ENCODE peak calls at places on chromosome 6, in nine cellular contexts. J, Q, M, Z, F, W, U, V and G are unnamed samples.

GRCh38 chr6:41194386-41194785 is 6.6 kb downstream of the TREML2 start:
- DNase-seq in Q (peak), W (no peak), M (no peak), U (no peak), V (no peak), J (no peak), Z (no peak), F (no peak), G (no peak)

GRCh38 chr6:30759575-30760239 is 15.4 kb upstream of the IER3 start:
- DNase-seq in J (peak), Q (no peak), F (peak), M (no peak), Z (peak), U (no peak), V (no peak), W (peak), G (peak)

GRCh38 chr6:11586574-11586973 is 49.0 kb downstream of the TMEM170B start:
- DNase-seq in U (no peak), Q (no peak), W (peak), F (peak), Z (peak), V (no peak), M (peak), J (peak), G (peak)

GRCh38 chr6:133937909-133938308 is 15.1 kb upstream of the TBPL1 start:
- DNase-seq in W (no peak), U (no peak), F (no peak), J (no peak), V (no peak), Q (no peak), M (no peak), Z (no peak), G (no peak)

GRCh38 chr6:68256391-68256790 is 378.7 kb upstream of the ADGRB3 start:
- DNase-seq in V (no peak), M (no peak), F (no peak), Z (no peak), U (no peak), W (no peak), Q (no peak), J (no peak), G (no peak)

GRCh38 chr6:168637853-168638252 is 196.9 kb downstream of the SMOC2 start:
- DNase-seq in U (no peak), V (no peak), W (no peak), Q (no peak), M (no peak), F (no peak), Z (no peak), J (no peak), G (no peak)

GRCh38 chr6:102736941-102737368 is 1343.4 kb downstream of the GRIK2 start:
- DNase-seq in V (no peak), M (no peak), U (no peak), Q (no peak), W (no peak), J (peak), Z (peak), F (no peak), G (no peak)

GRCh38 chr6:51490101-51490500 is 597.3 kb downstream of the PKHD1 start:
- DNase-seq in J (no peak), U (no peak), F (no peak), W (no peak), M (no peak), Q (no peak), V (no peak), Z (no peak), G (no peak)

GRCh38 chr6:85462673-85463072 is 12.8 kb downstream of the NT5E start:
- DNase-seq in U (no peak), W (no peak), V (no peak), M (no peak), Z (no peak), J (no peak), F (no peak), Q (no peak), G (no peak)

GRCh38 chr6:68054776-68055175 is 580.3 kb upstream of the ADGRB3 start:
- DNase-seq in W (no peak), Q (no peak), V (no peak), Z (no peak), M (no peak), U (no peak), F (no peak), J (no peak), G (no peak)

GRCh38 chr6:150541587-150541986 is 58.1 kb upstream of the PLEKHG1 start:
- DNase-seq in M (no peak), F (no peak), V (no peak), Q (no peak), J (no peak), U (no peak), Z (no peak), W (no peak), G (no peak)

GRCh38 chr6:72984981-72985665 is 240.2 kb downstream of the KHDC1L start:
- DNase-seq in V (no peak), M (no peak), Z (peak), Q (no peak), J (peak), W (no peak), U (no peak), F (no peak), G (no peak)

GRCh38 chr6:154414021-154414813 is 57.6 kb upstream of the IPCEF1 start:
- DNase-seq in F (no peak), V (no peak), Q (no peak), J (peak), U (no peak), M (no peak), W (no peak), Z (peak), G (peak)

GRCh38 chr6:90940812-90941481 is 354.1 kb upstream of the MAP3K7 start:
- DNase-seq in W (peak), M (peak), U (no peak), J (peak), F (peak), Z (peak), Q (no peak), V (peak), G (no peak)

GRCh38 chr6:44556046-44556445 is 168.5 kb downstream of the CDC5L start:
- DNase-seq in J (no peak), M (no peak), U (no peak), Q (no peak), Z (no peak), W (no peak), V (no peak), F (no peak), G (no peak)

GRCh38 chr6:127690092-127690491 is 113.1 kb downstream of the C6orf58 start:
- DNase-seq in F (peak), J (peak), U (no peak), W (peak), Z (peak), M (peak), Q (no peak), V (no peak), G (peak)

GRCh38 chr6:52389626-52390360 is 27.8 kb downstream of the PAQR8 start:
- DNase-seq in V (peak), J (peak), Q (no peak), U (no peak), W (no peak), M (no peak), F (no peak), Z (peak), G (peak)

GRCh38 chr6:34011298-34011697 is 134.6 kb downstream of the GRM4 start:
- DNase-seq in J (no peak), W (peak), V (no peak), U (no peak), F (no peak), Z (no peak), Q (no peak), M (no peak), G (no peak)

GRCh38 chr6:107820571-107821261 is 3.4 kb downstream of the SCML4 start:
- DNase-seq in W (peak), Q (peak), J (no peak), M (no peak), U (no peak), Z (peak), F (no peak), V (no peak), G (no peak)

GRCh38 chr6:142679907-142680306 is 265.1 kb downstream of the HIVEP2 start:
- DNase-seq in W (no peak), Q (no peak), M (no peak), Z (no peak), V (no peak), F (no peak), J (no peak), U (no peak), G (no peak)

GRCh38 chr6:81547149-81547548 is 205.3 kb downstream of the TENT5A start:
- DNase-seq in W (no peak), Z (no peak), V (no peak), Q (no peak), M (no peak), U (no peak), J (no peak), F (no peak), G (no peak)

GRCh38 chr6:157724960-157725741 is 97.9 kb upstream of the SNX9 start:
- DNase-seq in F (no peak), W (no peak), Q (no peak), J (no peak), U (no peak), M (no peak), V (no peak), Z (no peak), G (no peak)

GRCh38 chr6:3748208-3748701 is 3.3 kb downstream of the PXDC1 start:
- DNase-seq in Z (peak), U (peak), J (peak), F (peak), M (peak), Q (peak), V (no peak), W (peak), G (peak)

GRCh38 chr6:15621203-15622044 is 41.4 kb downstream of the DTNBP1 start:
- DNase-seq in M (peak), F (peak), J (peak), V (peak), U (peak), Z (peak), Q (no peak), W (peak), G (no peak)

DNA sequence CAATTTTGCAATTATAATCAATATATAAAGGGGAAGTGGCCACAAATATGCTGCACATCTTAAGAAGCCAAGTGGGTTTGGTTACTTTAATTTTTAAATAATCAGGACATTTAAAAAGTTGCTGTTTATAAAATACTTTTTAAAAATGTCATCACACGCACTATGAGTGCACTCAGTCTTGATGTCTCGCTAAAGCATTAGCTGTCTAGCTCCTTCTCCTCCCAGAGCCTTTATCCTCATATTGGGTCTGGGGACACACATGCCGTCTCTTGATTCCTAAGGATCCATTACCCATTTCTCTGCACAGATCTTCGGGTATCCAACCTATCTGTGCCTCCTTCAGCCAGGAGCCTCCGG is 439 bp upstream of the CAP2 start:
- DNase-seq in Q (no peak), M (no peak), J (no peak), F (no peak), V (no peak), U (no peak), W (no peak), Z (no peak), G (no peak)
- H2AFZ ChIP-seq in Q (peak), M (peak), J (peak), F (peak), V (no peak), U (peak), W (peak), Z (peak), G (peak)

GRCh38 chr6:75208564-75209431 is 2.9 kb upstream of the COL12A1 start:
- DNase-seq in Z (peak), F (peak), M (peak), U (peak), Q (peak), W (peak), J (peak), V (peak), G (peak)
- H2AFZ ChIP-seq in Z (peak), F (peak), M (no peak), U (no peak), Q (peak), W (peak), J (peak), V (no peak), G (no peak)

GRCh38 chr6:121663292-121663691 is 227.8 kb downstream of the GJA1 start:
- DNase-seq in W (no peak), Q (no peak), Z (no peak), U (no peak), F (no peak), V (no peak), J (no peak), M (no peak), G (no peak)

GRCh38 chr6:121652726-121653623 is 217.5 kb downstream of the GJA1 start:
- DNase-seq in Q (no peak), W (no peak), F (no peak), M (no peak), V (no peak), Z (peak), J (peak), U (no peak), G (no peak)

GRCh38 chr6:121653624-121654008 is 218.2 kb downstream of the GJA1 start:
- DNase-seq in V (no peak), J (no peak), F (no peak), W (no peak), U (no peak), Q (no peak), M (no peak), Z (no peak), G (no peak)

GRCh38 chr6:121660277-121660676 is 224.8 kb downstream of the GJA1 start:
- DNase-seq in W (no peak), U (no peak), Z (no peak), M (no peak), Q (no peak), V (no peak), F (no peak), J (no peak), G (no peak)

GRCh38 chr6:121657972-121658371 is 222.5 kb downstream of the GJA1 start:
- DNase-seq in W (no peak), V (no peak), J (no peak), M (no peak), Z (no peak), F (no peak), Q (no peak), U (no peak), G (no peak)
- H2AFZ ChIP-seq in W (no peak), V (no peak), J (no peak), M (no peak), Z (no peak), F (no peak), Q (no peak), U (no peak), G (no peak)

GRCh38 chr6:18028332-18028731 is 40.9 kb upstream of the KIF13A start:
- DNase-seq in W (no peak), J (no peak), F (no peak), Z (no peak), V (no peak), M (no peak), Q (no peak), U (no peak), G (no peak)
- H2AFZ ChIP-seq in W (peak), J (no peak), F (peak), Z (no peak), V (no peak), M (no peak), Q (no peak), U (no peak), G (no peak)

DNA sequence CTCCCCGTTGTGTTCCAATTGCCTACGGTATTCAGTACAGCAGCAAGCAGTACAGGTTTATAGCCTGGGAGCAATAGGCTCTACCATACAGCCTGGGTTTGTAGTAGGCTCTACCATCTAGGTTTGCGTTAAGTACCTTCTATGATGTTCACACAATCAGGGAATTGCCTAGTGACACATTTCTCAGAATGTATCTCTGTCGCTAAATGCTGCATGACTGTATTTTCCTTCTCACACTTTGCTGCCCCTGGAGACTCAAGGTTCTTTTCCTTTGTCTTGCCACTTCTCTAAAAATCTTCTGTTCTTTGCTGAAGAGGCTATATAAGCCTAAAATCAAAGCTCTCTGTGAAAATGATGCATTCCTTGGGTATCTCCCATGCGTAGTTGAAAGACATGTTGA is 241.9 kb downstream of the CD83 start:
- DNase-seq in J (no peak), W (no peak), M (no peak), Q (no peak), F (no peak), Z (no peak), U (no peak), V (no peak), G (no peak)
- H2AFZ ChIP-seq in J (no peak), W (no peak), M (no peak), Q (no peak), F (no peak), Z (no peak), U (no peak), V (no peak), G (no peak)

DNA sequence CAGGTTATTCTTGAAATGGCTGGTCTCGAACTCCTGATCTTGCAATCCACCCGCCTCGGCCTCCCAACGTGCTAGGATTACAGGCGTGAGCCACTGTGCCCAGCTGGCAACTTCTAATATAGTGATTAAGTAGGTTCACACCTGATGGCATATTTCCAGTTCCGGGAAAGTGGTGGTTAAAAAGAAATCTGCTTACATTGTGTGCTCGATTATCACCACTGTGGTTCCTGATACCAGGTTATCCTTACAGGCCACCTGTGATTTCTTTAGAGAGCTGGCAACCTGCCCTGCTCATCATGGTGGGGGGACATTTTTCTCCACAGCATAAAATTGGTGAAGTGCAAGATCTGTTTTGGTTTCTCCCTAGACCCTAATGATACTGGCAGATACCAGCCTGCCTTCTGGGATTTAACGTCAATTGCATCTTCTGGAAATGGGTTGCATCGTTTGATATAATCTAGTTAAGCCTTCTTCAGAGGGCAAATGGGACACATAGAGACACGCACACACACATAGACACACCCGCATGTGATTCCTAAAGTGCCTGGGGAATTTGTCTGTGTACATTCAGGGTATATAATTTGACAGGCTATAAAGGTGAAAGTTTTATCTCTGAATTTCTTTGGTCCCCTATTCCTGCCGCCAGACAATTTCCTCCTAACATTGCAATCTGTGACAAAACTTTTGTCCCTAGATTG is 49.7 kb upstream of the CITED2 start:
- DNase-seq in V (no peak), Z (no peak), W (no peak), F (no peak), Q (no peak), M (no peak), U (no peak), J (no peak), G (no peak)
- H2AFZ ChIP-seq in V (no peak), Z (no peak), W (no peak), F (no peak), Q (no peak), M (no peak), U (no peak), J (no peak), G (no peak)